ENCODE peak calls at places on chromosomes 4 and X, in six cellular contexts. One of them, this sample, is unnamed. For H3K9me3, the result is how much of the 10 kb centered on the place peaks cover.

GRCh38 chr4:168248311-168248710 is 70.2 kb downstream of the DDX60 start:
- DNase-seq in GM12878: no peak
- DNase-seq in lung: no peak
- DNase-seq in IMR-90: no peak
- DNase-seq in HepG2: no peak
- DNase-seq in Karpas-422: no peak
- DNase-seq in this sample: no peak

GRCh38 chr4:67896421-67897065 is 12.7 kb upstream of the TMPRSS11D start:
- DNase-seq in GM12878: no peak
- DNase-seq in lung: no peak
- DNase-seq in IMR-90: no peak
- DNase-seq in HepG2: no peak
- DNase-seq in Karpas-422: no peak
- DNase-seq in this sample: no peak

GRCh38 chrX:129665916-129666644 is 11.3 kb upstream of the APLN start:
- DNase-seq in GM12878: no peak
- DNase-seq in lung: no peak
- DNase-seq in IMR-90: peak
- DNase-seq in HepG2: no peak
- DNase-seq in Karpas-422: no peak
- DNase-seq in this sample: peak

GRCh38 chr4:143186634-143187033 is 1.9 kb downstream of the USP38 start:
- DNase-seq in GM12878: no peak
- DNase-seq in lung: no peak
- DNase-seq in IMR-90: no peak
- DNase-seq in HepG2: peak
- DNase-seq in Karpas-422: peak
- DNase-seq in this sample: no peak

GRCh38 chr4:108081251-108081650 is 87.5 kb downstream of the LEF1 start:
- DNase-seq in GM12878: no peak
- DNase-seq in lung: no peak
- DNase-seq in IMR-90: no peak
- DNase-seq in HepG2: no peak
- DNase-seq in Karpas-422: no peak
- DNase-seq in this sample: no peak

GRCh38 chr4:186685744-186686143 is 37.9 kb downstream of the FAT1 start:
- DNase-seq in GM12878: no peak
- DNase-seq in lung: no peak
- DNase-seq in IMR-90: peak
- DNase-seq in HepG2: peak
- DNase-seq in Karpas-422: no peak
- DNase-seq in this sample: peak

GRCh38 chr4:66178901-66179300 is 508.6 kb upstream of the EPHA5 start:
- DNase-seq in GM12878: no peak
- DNase-seq in lung: no peak
- DNase-seq in IMR-90: no peak
- DNase-seq in HepG2: no peak
- DNase-seq in Karpas-422: no peak
- DNase-seq in this sample: no peak

GRCh38 chrX:119816300-119816699 is 24.9 kb upstream of the RPL39 start:
- DNase-seq in GM12878: no peak
- DNase-seq in lung: no peak
- DNase-seq in IMR-90: no peak
- DNase-seq in HepG2: no peak
- DNase-seq in Karpas-422: no peak
- DNase-seq in this sample: no peak

GRCh38 chr4:153260553-153261306 is 56.5 kb downstream of the TRIM2 start:
- DNase-seq in GM12878: no peak
- DNase-seq in lung: no peak
- DNase-seq in IMR-90: peak
- DNase-seq in HepG2: no peak
- DNase-seq in Karpas-422: no peak
- DNase-seq in this sample: no peak

GRCh38 chrX:105190252-105190853 is 30.1 kb downstream of the TEX13A start:
- DNase-seq in GM12878: no peak
- DNase-seq in lung: no peak
- DNase-seq in IMR-90: peak
- DNase-seq in HepG2: no peak
- DNase-seq in Karpas-422: peak
- DNase-seq in this sample: no peak

GRCh38 chrX:10158279-10158939 is 1.6 kb downstream of the CLCN4 start:
- DNase-seq in GM12878: no peak
- DNase-seq in lung: no peak
- DNase-seq in IMR-90: no peak
- DNase-seq in HepG2: no peak
- DNase-seq in Karpas-422: peak
- DNase-seq in this sample: no peak

GRCh38 chr4:53151489-53151788 is 214.4 kb downstream of the SCFD2 start:
- DNase-seq in GM12878: no peak
- DNase-seq in lung: no peak
- DNase-seq in IMR-90: no peak
- DNase-seq in HepG2: no peak
- DNase-seq in Karpas-422: no peak
- DNase-seq in this sample: no peak

GRCh38 chr4:10816571-10816970 is 132.0 kb upstream of the CLNK start:
- DNase-seq in GM12878: no peak
- DNase-seq in lung: no peak
- DNase-seq in IMR-90: no peak
- DNase-seq in HepG2: no peak
- DNase-seq in Karpas-422: no peak
- DNase-seq in this sample: no peak

GRCh38 chrX:38880460-38880859 is 79.2 kb downstream of the MID1IP1 start:
- DNase-seq in GM12878: no peak
- DNase-seq in lung: no peak
- DNase-seq in IMR-90: peak
- DNase-seq in HepG2: peak
- DNase-seq in Karpas-422: no peak
- DNase-seq in this sample: no peak

GRCh38 chr4:186743261-186743660 is 19.6 kb upstream of the FAT1 start:
- DNase-seq in GM12878: no peak
- DNase-seq in lung: no peak
- DNase-seq in IMR-90: no peak
- DNase-seq in HepG2: no peak
- DNase-seq in Karpas-422: no peak
- DNase-seq in this sample: no peak

GRCh38 chr4:121182296-121182695 is 18.2 kb upstream of the TNIP3 start:
- DNase-seq in GM12878: no peak
- DNase-seq in lung: no peak
- DNase-seq in IMR-90: peak
- DNase-seq in HepG2: no peak
- DNase-seq in Karpas-422: peak
- DNase-seq in this sample: no peak

GRCh38 chr4:73676136-73676535 is 55.9 kb upstream of the RASSF6 start:
- DNase-seq in GM12878: no peak
- DNase-seq in lung: no peak
- DNase-seq in IMR-90: no peak
- DNase-seq in HepG2: no peak
- DNase-seq in Karpas-422: no peak
- DNase-seq in this sample: no peak

GRCh38 chr4:102824398-102824797 is 3.0 kb downstream of the UBE2D3 start:
- DNase-seq in GM12878: no peak
- DNase-seq in lung: no peak
- DNase-seq in IMR-90: peak
- DNase-seq in HepG2: no peak
- DNase-seq in Karpas-422: no peak
- DNase-seq in this sample: no peak
- H3K4me3 ChIP-seq in GM12878: peak
- H3K4me3 ChIP-seq in lung: peak
- H3K4me3 ChIP-seq in IMR-90: peak
- H3K4me3 ChIP-seq in HepG2: peak
- H3K4me3 ChIP-seq in Karpas-422: peak
- H3K4me3 ChIP-seq in this sample: peak

GRCh38 chrX:56385960-56386359 is 153.8 kb downstream of the KLF8 start:
- DNase-seq in GM12878: no peak
- DNase-seq in lung: no peak
- DNase-seq in IMR-90: no peak
- DNase-seq in HepG2: no peak
- DNase-seq in Karpas-422: no peak
- DNase-seq in this sample: no peak
- H3K9me3 ChIP-seq in GM12878: under half
- H3K9me3 ChIP-seq in lung: under half
- H3K9me3 ChIP-seq in IMR-90: under half
- H3K9me3 ChIP-seq in HepG2: under half
- H3K9me3 ChIP-seq in Karpas-422: under half
- H3K9me3 ChIP-seq in this sample: under half

DNA sequence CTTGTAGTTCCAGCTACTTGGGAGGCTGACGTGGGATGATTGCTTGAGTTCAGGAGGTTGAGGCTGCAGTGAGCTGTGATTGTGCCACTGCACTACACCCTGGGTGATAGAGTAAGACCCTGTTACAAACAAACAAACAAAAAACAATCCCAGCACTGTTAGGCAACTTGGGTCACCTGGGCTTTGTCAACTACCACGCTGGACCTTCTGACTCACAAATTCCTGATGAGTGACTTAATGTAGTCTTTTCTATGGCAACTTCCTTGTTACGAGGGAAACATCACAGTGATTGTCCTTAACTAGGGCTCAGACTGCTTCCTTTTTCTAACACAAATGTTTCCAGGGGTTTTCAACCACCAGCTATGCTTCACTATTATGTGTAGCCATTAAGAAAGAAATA is 128.8 kb upstream of the GPC4 start:
- DNase-seq in GM12878: no peak
- DNase-seq in lung: no peak
- DNase-seq in IMR-90: peak
- DNase-seq in HepG2: peak
- DNase-seq in Karpas-422: no peak
- DNase-seq in this sample: no peak
- H3K4me3 ChIP-seq in GM12878: no peak
- H3K4me3 ChIP-seq in lung: no peak
- H3K4me3 ChIP-seq in IMR-90: no peak
- H3K4me3 ChIP-seq in HepG2: no peak
- H3K4me3 ChIP-seq in Karpas-422: no peak
- H3K4me3 ChIP-seq in this sample: no peak

GRCh38 chr4:271492-272103 is 33.7 kb downstream of the ZNF732 start:
- DNase-seq in GM12878: no peak
- DNase-seq in lung: no peak
- DNase-seq in IMR-90: no peak
- DNase-seq in HepG2: no peak
- DNase-seq in Karpas-422: no peak
- DNase-seq in this sample: no peak
- H3K9me3 ChIP-seq in GM12878: under half
- H3K9me3 ChIP-seq in lung: under half
- H3K9me3 ChIP-seq in IMR-90: under half
- H3K9me3 ChIP-seq in HepG2: half or more
- H3K9me3 ChIP-seq in Karpas-422: half or more
- H3K9me3 ChIP-seq in this sample: under half

This sample was measured in AG04450.